ENCODE peak calls at places on chromosome X, in ten cellular contexts. Q, W, F, M, X, K, U, N, Z and C are unnamed samples.

GRCh38 chrX:141673946-141674345 is 24.6 kb downstream of the SPANXD start:
- DNase-seq in K (no peak), Z (no peak), W (no peak), U (no peak), X (no peak), F (no peak), N (no peak), M (no peak), Q (no peak), C (no peak)

GRCh38 chrX:153928846-153929245 is 2.8 kb upstream of the ARHGAP4 start:
- DNase-seq in W (no peak), K (no peak), Q (no peak), N (no peak), U (no peak), Z (no peak), X (no peak), F (no peak), M (no peak), C (no peak)

GRCh38 chrX:48493890-48494364 is 14.9 kb upstream of the PORCN start:
- DNase-seq in Q (no peak), X (no peak), M (no peak), N (no peak), Z (peak; percentile 52), U (peak; percentile 77), F (no peak), K (peak; percentile 53), W (no peak), C (no peak)

GRCh38 chrX:68746988-68747387 is 81.8 kb upstream of the EFNB1 start:
- DNase-seq in F (no peak), N (no peak), Z (no peak), K (no peak), Q (no peak), X (no peak), M (peak; percentile 21), W (no peak), U (peak; percentile 1), C (no peak)

GRCh38 chrX:134671207-134671750 is 13.0 kb upstream of the PLAC1 start:
- DNase-seq in M (no peak), Z (no peak), X (no peak), N (no peak), K (no peak), Q (no peak), U (no peak), W (no peak), F (no peak), C (no peak)

GRCh38 chrX:17527135-17527701 is 152.2 kb downstream of the NHS start:
- DNase-seq in X (no peak), W (no peak), Q (no peak), K (no peak), M (no peak), U (no peak), F (no peak), N (no peak), Z (no peak), C (no peak)

GRCh38 chrX:34300871-34301270 is 168.8 kb upstream of the FAM47A start:
- DNase-seq in Z (peak; percentile 74), M (no peak), Q (no peak), K (peak; percentile 16), F (no peak), N (peak; percentile 7), U (peak; percentile 62), W (no peak), X (peak; percentile 2), C (peak; percentile 4)

GRCh38 chrX:153538424-153538823 is 21.0 kb downstream of the ATP2B3 start:
- DNase-seq in U (no peak), Q (no peak), F (no peak), Z (no peak), N (no peak), M (no peak), K (no peak), X (no peak), W (no peak), C (no peak)

GRCh38 chrX:105323951-105324350 is 103.5 kb upstream of the TEX13A start:
- DNase-seq in U (peak; percentile 6), X (no peak), M (no peak), F (no peak), Z (no peak), W (no peak), K (no peak), Q (no peak), N (no peak), C (no peak)

GRCh38 chrX:140318306-140318705 is 186.6 kb downstream of the SOX3 start:
- DNase-seq in X (no peak), N (no peak), Q (no peak), F (no peak), U (peak; percentile 2), Z (no peak), M (no peak), K (no peak), W (no peak), C (no peak)

GRCh38 chrX:70436380-70436779 is 8.3 kb upstream of the DLG3 start:
- DNase-seq in U (peak; percentile 81), K (peak; percentile 57), W (no peak), X (no peak), M (no peak), Q (no peak), Z (peak; percentile 66), F (no peak), N (no peak), C (no peak)

GRCh38 chrX:8743126-8743732 is 11.3 kb upstream of the ANOS1 start:
- DNase-seq in K (peak; percentile 27), N (no peak), Q (no peak), M (no peak), Z (peak; percentile 78), U (peak; percentile 60), F (peak; percentile 77), X (peak; percentile 2), W (peak; percentile 64), C (no peak)

GRCh38 chrX:31092476-31092875 is 20.6 kb upstream of the FTHL17 start:
- DNase-seq in X (no peak), Q (no peak), M (no peak), N (no peak), K (no peak), Z (no peak), W (no peak), U (no peak), F (no peak), C (no peak)

GRCh38 chrX:141314441-141314840 is 72.1 kb upstream of the SPANXC start:
- DNase-seq in X (no peak), Q (no peak), U (no peak), Z (no peak), W (no peak), N (no peak), K (no peak), F (no peak), M (no peak), C (no peak)

GRCh38 chrX:23901065-23901464 is 6.7 kb downstream of the APOO start:
- DNase-seq in X (no peak), K (no peak), U (peak; percentile 47), Z (no peak), W (no peak), N (no peak), F (no peak), M (no peak), Q (no peak), C (peak; percentile 23)

GRCh38 chrX:39626749-39627148 is 471.0 kb downstream of the BCOR start:
- DNase-seq in Z (no peak), M (no peak), U (no peak), X (no peak), N (no peak), W (no peak), Q (no peak), K (no peak), F (no peak), C (no peak)

GRCh38 chrX:123860506-123860840 is 620 bp downstream of the XIAP start:
- DNase-seq in W (peak; percentile 6), F (no peak), U (no peak), Z (no peak), N (no peak), M (no peak), X (no peak), Q (no peak), K (no peak), C (no peak)